ENCODE peak calls at places on chromosome 1, in five cellular contexts. N, O, V, I and W are unnamed samples.
A peak's percentile ranks its signal among the peaks of the same experiment; 100 is the strongest.

GRCh38 chr1:245079021-245079609 is 75.7 kb upstream of the KIF26B start:
- DNase-seq in N (peak; percentile 82), O (peak; percentile 80), V (peak; percentile 77), I (peak; percentile 18), W (no peak)

GRCh38 chr1:25253911-25254310 is 6.7 kb upstream of the RSRP1 start:
- DNase-seq in N (peak; percentile 67), O (peak; percentile 29), V (peak; percentile 70), I (no peak), W (peak; percentile 70)

GRCh38 chr1:184503221-184503749 is 116.5 kb downstream of the C1orf21 start:
- DNase-seq in N (no peak), O (no peak), V (no peak), I (no peak), W (no peak)

GRCh38 chr1:209074575-209075250 is 508.8 kb upstream of the CAMK1G start:
- DNase-seq in N (peak; percentile 76), O (no peak), V (no peak), I (no peak), W (no peak)

GRCh38 chr1:210381934-210382333 is 53.2 kb downstream of the HHAT start:
- DNase-seq in N (no peak), O (no peak), V (no peak), I (no peak), W (no peak)

GRCh38 chr1:101175474-101175873 is 61.3 kb upstream of the S1PR1 start:
- DNase-seq in N (peak; percentile 4), O (no peak), V (no peak), I (no peak), W (no peak)

GRCh38 chr1:87291107-87291506 is 37.6 kb upstream of the LMO4 start:
- DNase-seq in N (no peak), O (peak; percentile 28), V (peak; percentile 45), I (no peak), W (no peak)

GRCh38 chr1:150507912-150508864 is at the start of gene ECM1:
- DNase-seq in N (peak; percentile 78), O (peak; percentile 86), V (peak; percentile 84), I (no peak), W (peak; percentile 68)

GRCh38 chr1:155499953-155500621 is 62.5 kb downstream of the ASH1L start:
- DNase-seq in N (no peak), O (peak; percentile 44), V (no peak), I (no peak), W (no peak)

GRCh38 chr1:30045304-30046090 is 677.9 kb downstream of the MATN1 start:
- DNase-seq in N (no peak), O (no peak), V (no peak), I (no peak), W (peak; percentile 51)

GRCh38 chr1:54985556-54985955 is 5.1 kb downstream of the TMEM61 start:
- DNase-seq in N (no peak), O (no peak), V (no peak), I (no peak), W (no peak)

GRCh38 chr1:4770713-4771112 is 116.3 kb downstream of the AJAP1 start:
- DNase-seq in N (no peak), O (no peak), V (no peak), I (no peak), W (no peak)

GRCh38 chr1:10687142-10687715 is 109.2 kb downstream of the CASZ1 start:
- DNase-seq in N (no peak), O (no peak), V (no peak), I (no peak), W (no peak)

GRCh38 chr1:10687782-10688408 is 108.6 kb downstream of the CASZ1 start:
- DNase-seq in N (no peak), O (peak; percentile 47), V (no peak), I (no peak), W (no peak)

GRCh38 chr1:10686404-10687040 is 109.9 kb downstream of the CASZ1 start:
- DNase-seq in N (peak; percentile 77), O (no peak), V (no peak), I (no peak), W (peak; percentile 75)

GRCh38 chr1:10685196-10685850 is 111.1 kb downstream of the CASZ1 start:
- DNase-seq in N (no peak), O (no peak), V (no peak), I (no peak), W (no peak)

DNA sequence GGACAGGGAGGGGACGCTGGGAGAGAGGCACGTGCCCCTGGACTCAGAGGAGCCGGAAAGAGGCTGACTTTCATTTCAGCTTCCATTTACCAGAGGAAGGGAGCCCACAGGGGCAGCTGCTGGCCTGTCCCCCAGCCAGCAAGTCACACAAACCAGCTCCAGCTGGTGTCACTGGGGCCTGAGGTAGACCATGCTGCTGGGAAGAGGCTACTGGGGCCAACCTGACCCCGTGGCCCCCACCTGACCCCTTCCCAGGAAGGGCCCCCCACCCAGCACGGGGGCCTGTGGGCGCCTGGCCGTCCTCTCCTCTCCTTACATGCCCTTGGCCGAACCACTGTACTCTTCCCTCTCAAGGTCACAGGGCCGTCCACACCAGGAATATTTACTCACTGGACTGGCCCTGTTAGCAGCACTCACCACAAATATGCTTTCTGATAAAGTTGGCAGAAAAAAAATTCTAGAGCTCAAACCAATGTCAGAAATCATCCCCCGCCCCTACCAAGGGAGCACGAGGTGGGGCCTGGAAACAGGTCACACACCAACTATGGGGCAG is 110.5 kb downstream of the CASZ1 start:
- DNase-seq in N (peak; percentile 67), O (peak; percentile 27), V (peak; percentile 16), I (no peak), W (no peak)
- H3K9ac ChIP-seq in N (peak overlapping the region; percentile 77), O (no peak overlapping the region), V (no peak overlapping the region), I (no peak overlapping the region), W (no peak overlapping the region)

DNA sequence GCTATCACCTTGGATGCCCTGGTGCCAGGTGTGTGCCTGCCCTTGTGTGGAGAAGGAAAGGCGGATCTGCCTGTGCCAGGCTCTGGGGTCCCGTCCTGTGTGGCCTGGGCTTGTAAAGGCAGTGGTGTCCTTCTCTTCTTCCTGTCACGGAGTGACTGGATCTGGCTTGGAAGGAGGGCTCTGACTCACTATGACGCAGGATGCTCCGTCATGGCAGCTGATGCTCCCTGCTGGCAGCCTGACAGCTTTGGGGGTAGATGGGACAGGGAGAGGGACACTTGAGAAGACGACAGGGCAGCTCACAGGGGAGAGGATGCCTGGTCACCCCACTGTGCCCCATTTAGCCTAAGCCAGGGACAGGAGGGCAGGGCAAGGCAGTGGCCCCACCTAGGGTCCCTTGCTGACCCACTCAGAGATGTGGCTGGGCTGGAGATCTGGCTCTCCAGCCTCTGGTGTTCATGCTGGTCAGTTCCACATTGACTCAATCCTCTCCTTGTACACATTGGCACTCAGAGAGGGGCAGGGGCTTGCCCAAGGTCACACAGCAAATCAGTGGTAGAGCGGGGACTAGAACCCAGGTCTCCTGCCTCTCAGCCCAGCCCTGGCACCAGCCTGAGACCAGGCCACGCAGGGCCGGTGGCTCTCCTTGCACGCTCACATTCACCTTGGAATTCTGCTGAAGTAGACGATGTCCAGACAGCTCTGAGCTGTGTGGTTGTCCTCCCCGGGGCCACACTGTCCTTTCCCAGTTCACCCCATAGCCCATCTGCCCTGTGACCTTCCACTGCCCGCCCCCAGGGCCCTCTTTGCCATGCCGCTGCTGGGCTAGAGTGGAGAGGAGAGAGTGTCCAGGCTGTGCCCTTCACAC is 2.8 kb upstream of the FAM131C start:
- DNase-seq in N (peak; percentile 96), O (peak; percentile 69), V (peak; percentile 98), I (no peak), W (no peak)
- H3K4me3 ChIP-seq in N (no peak overlapping the region), O (no peak overlapping the region), V (no peak overlapping the region), I (no peak overlapping the region), W (no peak overlapping the region)

DNA sequence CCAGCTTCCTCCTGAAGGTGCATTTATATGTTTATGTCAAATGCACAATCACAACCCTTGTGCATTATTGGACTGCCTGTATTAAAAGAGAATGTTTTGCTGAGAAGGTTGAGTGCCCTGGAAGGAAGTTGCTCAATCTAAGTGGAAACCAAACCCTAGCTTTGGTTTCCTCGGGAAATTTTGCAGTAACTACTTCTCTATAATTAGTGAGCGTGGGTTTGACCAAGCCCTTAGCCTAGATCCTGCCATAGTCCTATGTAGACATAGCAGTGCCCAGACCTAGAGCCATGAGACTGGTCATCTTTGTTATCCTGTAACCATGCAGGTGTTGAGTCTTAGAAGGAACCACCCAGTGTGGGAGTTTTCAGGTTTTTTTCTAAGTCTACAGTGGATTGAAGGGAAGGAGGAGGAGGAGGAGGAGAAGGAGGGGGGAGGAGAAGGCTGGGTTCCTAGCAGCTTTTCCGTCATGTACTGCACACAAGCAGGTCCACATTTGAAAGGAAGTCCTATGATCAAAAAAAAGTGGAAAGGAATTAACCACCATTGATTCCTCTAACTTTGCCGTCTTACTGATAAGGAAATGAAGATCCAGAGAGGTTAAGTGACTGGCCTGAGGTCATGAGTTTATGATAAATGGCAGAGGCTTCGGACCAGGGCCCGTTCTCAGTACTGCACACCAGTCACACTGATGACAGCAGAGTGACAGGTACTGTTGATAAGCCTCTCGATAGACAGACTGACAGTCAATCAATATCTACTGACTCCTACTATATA is 72.2 kb upstream of the LYST start:
- DNase-seq in N (no peak), O (no peak), V (no peak), I (no peak), W (no peak)
- H3K9ac ChIP-seq in N (no peak overlapping the region), O (no peak overlapping the region), V (no peak overlapping the region), I (no peak overlapping the region), W (no peak overlapping the region)

DNA sequence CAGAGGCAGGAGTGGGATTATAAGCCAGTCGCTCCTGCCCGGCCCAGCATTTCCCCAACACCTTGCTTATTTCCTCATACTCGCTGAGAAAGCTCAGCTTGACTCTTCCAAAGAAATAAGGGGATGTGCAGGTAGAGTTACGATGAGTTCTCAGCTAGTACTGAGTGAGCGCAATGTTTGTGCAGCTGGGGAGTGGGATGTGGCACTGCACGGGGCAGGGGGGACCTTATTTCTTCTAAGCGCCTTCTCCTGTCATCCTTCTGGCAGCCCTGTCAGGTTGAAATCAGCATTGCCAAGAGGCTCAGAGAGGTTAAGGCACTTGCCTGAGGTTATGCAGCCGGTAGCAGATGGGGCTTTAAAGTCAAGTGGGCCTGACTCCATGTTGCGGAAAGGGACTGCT is 705 bp downstream of the C1QB start:
- DNase-seq in N (no peak), O (no peak), V (no peak), I (no peak), W (no peak)
- H3K4me3 ChIP-seq in N (no peak overlapping the region), O (no peak overlapping the region), V (no peak overlapping the region), I (no peak overlapping the region), W (no peak overlapping the region)

GRCh38 chr1:173408886-173409285 is 68.2 kb upstream of the PRDX6 start:
- DNase-seq in N (no peak), O (no peak), V (no peak), I (no peak), W (no peak)

GRCh38 chr1:173407846-173408245 is 69.3 kb upstream of the PRDX6 start:
- DNase-seq in N (no peak), O (no peak), V (no peak), I (no peak), W (no peak)

GRCh38 chr1:173405758-173406344 is 71.3 kb upstream of the PRDX6 start:
- DNase-seq in N (peak; percentile 100), O (peak; percentile 62), V (peak; percentile 83), I (no peak), W (no peak)

GRCh38 chr1:173405281-173405680 is 71.9 kb upstream of the PRDX6 start:
- DNase-seq in N (no peak), O (no peak), V (no peak), I (no peak), W (no peak)

DNA sequence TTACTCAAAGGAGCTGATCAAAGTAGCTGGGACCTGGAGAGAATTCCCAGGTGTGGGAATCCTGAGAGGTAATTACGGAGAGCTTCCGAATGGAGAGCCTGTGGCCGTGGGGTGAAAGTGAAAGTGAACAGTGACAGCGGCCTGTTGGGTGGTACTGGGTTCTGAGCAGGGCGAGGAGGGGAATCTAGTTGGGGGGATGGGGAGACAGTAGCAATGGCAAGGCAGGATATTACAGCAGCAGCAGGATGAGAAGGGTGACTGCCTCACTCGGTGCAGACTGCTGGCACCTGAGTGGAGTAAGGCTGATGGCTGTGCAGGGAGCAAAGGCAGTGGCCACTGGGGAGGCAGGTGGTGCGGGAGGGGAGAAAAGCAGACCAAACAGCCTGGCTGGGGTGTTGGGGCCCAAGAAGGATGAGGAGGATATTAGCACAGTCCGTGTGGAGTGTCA is 70.3 kb upstream of the PRDX6 start:
- DNase-seq in N (no peak), O (no peak), V (no peak), I (no peak), W (no peak)
- H3K9ac ChIP-seq in N (no peak overlapping the region), O (no peak overlapping the region), V (no peak overlapping the region), I (no peak overlapping the region), W (no peak overlapping the region)